ENCODE peak calls at places on chromosomes 11 and 22, in nine cellular contexts. One of them, this sample, is unnamed.

GRCh38 chr22:25358421-25359170 is 139.2 kb downstream of the CRYBB2 start:
- DNase-seq in activated T-cell treated with anti-CD3 and anti-CD28 coated beads, Interleukin-2, amount 50 U/mL, for 1 hour: peak
- DNase-seq in activated gamma-delta T cell: no peak
- DNase-seq in iris pigment epithelial cell: no peak
- DNase-seq in adipocyte: no peak
- DNase-seq in sigmoid colon: peak
- DNase-seq in activated CD8-positive, alpha-beta memory T cell treated with anti-CD3 and anti-CD28 coated beads, Interleukin-2, amount 50 U/mL, for 48 hours: no peak
- DNase-seq in activated B cell treated with CpG ODN at 0.5 μM for 24 hours: no peak
- DNase-seq in activated naive CD4-positive, alpha-beta T cell treated with Interleukin-2 at 50 U/mL for 16 hours: no peak
- DNase-seq in this sample: no peak

GRCh38 chr11:86461892-86462291 is 87.2 kb downstream of the CCDC81 start:
- DNase-seq in activated CD8-positive, alpha-beta memory T cell treated with anti-CD3 and anti-CD28 coated beads, Interleukin-2, amount 50 U/mL, for 48 hours: no peak
- DNase-seq in activated naive CD4-positive, alpha-beta T cell treated with Interleukin-2 at 50 U/mL for 16 hours: no peak
- DNase-seq in adipocyte: no peak
- DNase-seq in iris pigment epithelial cell: no peak
- DNase-seq in activated T-cell treated with anti-CD3 and anti-CD28 coated beads, Interleukin-2, amount 50 U/mL, for 1 hour: no peak
- DNase-seq in activated B cell treated with CpG ODN at 0.5 μM for 24 hours: no peak
- DNase-seq in activated gamma-delta T cell: no peak
- DNase-seq in sigmoid colon: no peak
- DNase-seq in this sample: no peak

GRCh38 chr11:19307498-19307897 is 66.8 kb upstream of the E2F8 start:
- DNase-seq in sigmoid colon: no peak
- DNase-seq in activated CD8-positive, alpha-beta memory T cell treated with anti-CD3 and anti-CD28 coated beads, Interleukin-2, amount 50 U/mL, for 48 hours: no peak
- DNase-seq in adipocyte: no peak
- DNase-seq in activated T-cell treated with anti-CD3 and anti-CD28 coated beads, Interleukin-2, amount 50 U/mL, for 1 hour: no peak
- DNase-seq in activated B cell treated with CpG ODN at 0.5 μM for 24 hours: no peak
- DNase-seq in activated naive CD4-positive, alpha-beta T cell treated with Interleukin-2 at 50 U/mL for 16 hours: no peak
- DNase-seq in activated gamma-delta T cell: no peak
- DNase-seq in iris pigment epithelial cell: no peak
- DNase-seq in this sample: no peak

GRCh38 chr11:120752668-120753067 is 241.1 kb downstream of the GRIK4 start:
- DNase-seq in activated CD8-positive, alpha-beta memory T cell treated with anti-CD3 and anti-CD28 coated beads, Interleukin-2, amount 50 U/mL, for 48 hours: no peak
- DNase-seq in sigmoid colon: no peak
- DNase-seq in iris pigment epithelial cell: no peak
- DNase-seq in adipocyte: no peak
- DNase-seq in activated B cell treated with CpG ODN at 0.5 μM for 24 hours: no peak
- DNase-seq in activated T-cell treated with anti-CD3 and anti-CD28 coated beads, Interleukin-2, amount 50 U/mL, for 1 hour: no peak
- DNase-seq in activated naive CD4-positive, alpha-beta T cell treated with Interleukin-2 at 50 U/mL for 16 hours: no peak
- DNase-seq in activated gamma-delta T cell: no peak
- DNase-seq in this sample: no peak

GRCh38 chr11:116958246-116958645 is 120.8 kb upstream of the APOA1 start:
- DNase-seq in iris pigment epithelial cell: no peak
- DNase-seq in activated CD8-positive, alpha-beta memory T cell treated with anti-CD3 and anti-CD28 coated beads, Interleukin-2, amount 50 U/mL, for 48 hours: no peak
- DNase-seq in activated naive CD4-positive, alpha-beta T cell treated with Interleukin-2 at 50 U/mL for 16 hours: no peak
- DNase-seq in adipocyte: peak
- DNase-seq in activated B cell treated with CpG ODN at 0.5 μM for 24 hours: no peak
- DNase-seq in activated T-cell treated with anti-CD3 and anti-CD28 coated beads, Interleukin-2, amount 50 U/mL, for 1 hour: no peak
- DNase-seq in sigmoid colon: no peak
- DNase-seq in activated gamma-delta T cell: no peak
- DNase-seq in this sample: peak

GRCh38 chr11:1168256-1168655 is 10.5 kb downstream of the MUC5AC start:
- DNase-seq in sigmoid colon: peak
- DNase-seq in activated T-cell treated with anti-CD3 and anti-CD28 coated beads, Interleukin-2, amount 50 U/mL, for 1 hour: no peak
- DNase-seq in activated gamma-delta T cell: no peak
- DNase-seq in iris pigment epithelial cell: no peak
- DNase-seq in activated CD8-positive, alpha-beta memory T cell treated with anti-CD3 and anti-CD28 coated beads, Interleukin-2, amount 50 U/mL, for 48 hours: no peak
- DNase-seq in activated naive CD4-positive, alpha-beta T cell treated with Interleukin-2 at 50 U/mL for 16 hours: no peak
- DNase-seq in adipocyte: no peak
- DNase-seq in activated B cell treated with CpG ODN at 0.5 μM for 24 hours: no peak
- DNase-seq in this sample: no peak

GRCh38 chr22:24217384-24217783 is 27.5 kb downstream of the GGT5 start:
- DNase-seq in activated gamma-delta T cell: no peak
- DNase-seq in activated naive CD4-positive, alpha-beta T cell treated with Interleukin-2 at 50 U/mL for 16 hours: no peak
- DNase-seq in activated T-cell treated with anti-CD3 and anti-CD28 coated beads, Interleukin-2, amount 50 U/mL, for 1 hour: no peak
- DNase-seq in activated CD8-positive, alpha-beta memory T cell treated with anti-CD3 and anti-CD28 coated beads, Interleukin-2, amount 50 U/mL, for 48 hours: no peak
- DNase-seq in adipocyte: no peak
- DNase-seq in sigmoid colon: no peak
- DNase-seq in iris pigment epithelial cell: no peak
- DNase-seq in activated B cell treated with CpG ODN at 0.5 μM for 24 hours: no peak
- DNase-seq in this sample: no peak

GRCh38 chr11:36273110-36273509 is 16.1 kb downstream of the COMMD9 start:
- DNase-seq in adipocyte: no peak
- DNase-seq in activated gamma-delta T cell: no peak
- DNase-seq in sigmoid colon: no peak
- DNase-seq in activated CD8-positive, alpha-beta memory T cell treated with anti-CD3 and anti-CD28 coated beads, Interleukin-2, amount 50 U/mL, for 48 hours: no peak
- DNase-seq in activated T-cell treated with anti-CD3 and anti-CD28 coated beads, Interleukin-2, amount 50 U/mL, for 1 hour: no peak
- DNase-seq in activated B cell treated with CpG ODN at 0.5 μM for 24 hours: no peak
- DNase-seq in iris pigment epithelial cell: no peak
- DNase-seq in activated naive CD4-positive, alpha-beta T cell treated with Interleukin-2 at 50 U/mL for 16 hours: no peak
- DNase-seq in this sample: no peak

GRCh38 chr11:117822031-117822521 is 2.5 kb downstream of the FXYD2 start:
- DNase-seq in iris pigment epithelial cell: peak
- DNase-seq in activated T-cell treated with anti-CD3 and anti-CD28 coated beads, Interleukin-2, amount 50 U/mL, for 1 hour: peak
- DNase-seq in activated CD8-positive, alpha-beta memory T cell treated with anti-CD3 and anti-CD28 coated beads, Interleukin-2, amount 50 U/mL, for 48 hours: peak
- DNase-seq in activated B cell treated with CpG ODN at 0.5 μM for 24 hours: peak
- DNase-seq in sigmoid colon: peak
- DNase-seq in adipocyte: peak
- DNase-seq in activated gamma-delta T cell: no peak
- DNase-seq in activated naive CD4-positive, alpha-beta T cell treated with Interleukin-2 at 50 U/mL for 16 hours: peak
- DNase-seq in this sample: no peak

GRCh38 chr11:63523151-63523550 is 13.5 kb upstream of the PLAAT4 start:
- DNase-seq in activated T-cell treated with anti-CD3 and anti-CD28 coated beads, Interleukin-2, amount 50 U/mL, for 1 hour: no peak
- DNase-seq in activated naive CD4-positive, alpha-beta T cell treated with Interleukin-2 at 50 U/mL for 16 hours: no peak
- DNase-seq in activated B cell treated with CpG ODN at 0.5 μM for 24 hours: no peak
- DNase-seq in adipocyte: no peak
- DNase-seq in activated CD8-positive, alpha-beta memory T cell treated with anti-CD3 and anti-CD28 coated beads, Interleukin-2, amount 50 U/mL, for 48 hours: no peak
- DNase-seq in iris pigment epithelial cell: no peak
- DNase-seq in activated gamma-delta T cell: no peak
- DNase-seq in sigmoid colon: no peak
- DNase-seq in this sample: no peak

GRCh38 chr22:50320116-50320515 is 6.7 kb downstream of the DENND6B start:
- DNase-seq in activated CD8-positive, alpha-beta memory T cell treated with anti-CD3 and anti-CD28 coated beads, Interleukin-2, amount 50 U/mL, for 48 hours: no peak
- DNase-seq in activated B cell treated with CpG ODN at 0.5 μM for 24 hours: no peak
- DNase-seq in activated gamma-delta T cell: no peak
- DNase-seq in sigmoid colon: no peak
- DNase-seq in activated T-cell treated with anti-CD3 and anti-CD28 coated beads, Interleukin-2, amount 50 U/mL, for 1 hour: no peak
- DNase-seq in adipocyte: no peak
- DNase-seq in activated naive CD4-positive, alpha-beta T cell treated with Interleukin-2 at 50 U/mL for 16 hours: no peak
- DNase-seq in iris pigment epithelial cell: no peak
- DNase-seq in this sample: no peak

GRCh38 chr11:3121931-3122774 is 43.0 kb downstream of the OSBPL5 start:
- DNase-seq in sigmoid colon: peak
- DNase-seq in adipocyte: no peak
- DNase-seq in activated gamma-delta T cell: no peak
- DNase-seq in activated T-cell treated with anti-CD3 and anti-CD28 coated beads, Interleukin-2, amount 50 U/mL, for 1 hour: peak
- DNase-seq in activated CD8-positive, alpha-beta memory T cell treated with anti-CD3 and anti-CD28 coated beads, Interleukin-2, amount 50 U/mL, for 48 hours: no peak
- DNase-seq in activated naive CD4-positive, alpha-beta T cell treated with Interleukin-2 at 50 U/mL for 16 hours: no peak
- DNase-seq in activated B cell treated with CpG ODN at 0.5 μM for 24 hours: no peak
- DNase-seq in iris pigment epithelial cell: no peak
- DNase-seq in this sample: no peak

GRCh38 chr11:117888140-117888561 is 11.7 kb upstream of the FXYD6 start:
- DNase-seq in activated naive CD4-positive, alpha-beta T cell treated with Interleukin-2 at 50 U/mL for 16 hours: no peak
- DNase-seq in adipocyte: no peak
- DNase-seq in activated T-cell treated with anti-CD3 and anti-CD28 coated beads, Interleukin-2, amount 50 U/mL, for 1 hour: no peak
- DNase-seq in activated B cell treated with CpG ODN at 0.5 μM for 24 hours: no peak
- DNase-seq in activated CD8-positive, alpha-beta memory T cell treated with anti-CD3 and anti-CD28 coated beads, Interleukin-2, amount 50 U/mL, for 48 hours: peak
- DNase-seq in iris pigment epithelial cell: no peak
- DNase-seq in sigmoid colon: no peak
- DNase-seq in activated gamma-delta T cell: no peak
- DNase-seq in this sample: no peak

GRCh38 chr11:126628790-126629621 is 273.5 kb downstream of the ST3GAL4 start:
- DNase-seq in activated naive CD4-positive, alpha-beta T cell treated with Interleukin-2 at 50 U/mL for 16 hours: no peak
- DNase-seq in activated B cell treated with CpG ODN at 0.5 μM for 24 hours: no peak
- DNase-seq in adipocyte: peak
- DNase-seq in activated T-cell treated with anti-CD3 and anti-CD28 coated beads, Interleukin-2, amount 50 U/mL, for 1 hour: no peak
- DNase-seq in activated CD8-positive, alpha-beta memory T cell treated with anti-CD3 and anti-CD28 coated beads, Interleukin-2, amount 50 U/mL, for 48 hours: no peak
- DNase-seq in activated gamma-delta T cell: no peak
- DNase-seq in iris pigment epithelial cell: no peak
- DNase-seq in sigmoid colon: no peak
- DNase-seq in this sample: peak

GRCh38 chr11:120222916-120223315 is 12.1 kb downstream of the OAF start:
- DNase-seq in activated naive CD4-positive, alpha-beta T cell treated with Interleukin-2 at 50 U/mL for 16 hours: no peak
- DNase-seq in sigmoid colon: no peak
- DNase-seq in activated B cell treated with CpG ODN at 0.5 μM for 24 hours: no peak
- DNase-seq in activated gamma-delta T cell: no peak
- DNase-seq in activated T-cell treated with anti-CD3 and anti-CD28 coated beads, Interleukin-2, amount 50 U/mL, for 1 hour: no peak
- DNase-seq in iris pigment epithelial cell: no peak
- DNase-seq in adipocyte: no peak
- DNase-seq in activated CD8-positive, alpha-beta memory T cell treated with anti-CD3 and anti-CD28 coated beads, Interleukin-2, amount 50 U/mL, for 48 hours: no peak
- DNase-seq in this sample: no peak

GRCh38 chr11:119897576-119897975 is 168.6 kb upstream of the NECTIN1 start:
- DNase-seq in adipocyte: no peak
- DNase-seq in activated gamma-delta T cell: no peak
- DNase-seq in activated T-cell treated with anti-CD3 and anti-CD28 coated beads, Interleukin-2, amount 50 U/mL, for 1 hour: no peak
- DNase-seq in iris pigment epithelial cell: no peak
- DNase-seq in activated naive CD4-positive, alpha-beta T cell treated with Interleukin-2 at 50 U/mL for 16 hours: no peak
- DNase-seq in activated CD8-positive, alpha-beta memory T cell treated with anti-CD3 and anti-CD28 coated beads, Interleukin-2, amount 50 U/mL, for 48 hours: no peak
- DNase-seq in activated B cell treated with CpG ODN at 0.5 μM for 24 hours: no peak
- DNase-seq in sigmoid colon: no peak
- DNase-seq in this sample: no peak

GRCh38 chr11:914204-914603 is 3.6 kb upstream of the CHID1 start:
- DNase-seq in activated B cell treated with CpG ODN at 0.5 μM for 24 hours: no peak
- DNase-seq in activated naive CD4-positive, alpha-beta T cell treated with Interleukin-2 at 50 U/mL for 16 hours: no peak
- DNase-seq in activated T-cell treated with anti-CD3 and anti-CD28 coated beads, Interleukin-2, amount 50 U/mL, for 1 hour: no peak
- DNase-seq in adipocyte: no peak
- DNase-seq in activated gamma-delta T cell: no peak
- DNase-seq in iris pigment epithelial cell: no peak
- DNase-seq in activated CD8-positive, alpha-beta memory T cell treated with anti-CD3 and anti-CD28 coated beads, Interleukin-2, amount 50 U/mL, for 48 hours: no peak
- DNase-seq in sigmoid colon: no peak
- DNase-seq in this sample: no peak

GRCh38 chr11:69497221-69497787 is 15.8 kb downstream of the LINC01488 start:
- DNase-seq in iris pigment epithelial cell: peak
- DNase-seq in activated B cell treated with CpG ODN at 0.5 μM for 24 hours: no peak
- DNase-seq in activated CD8-positive, alpha-beta memory T cell treated with anti-CD3 and anti-CD28 coated beads, Interleukin-2, amount 50 U/mL, for 48 hours: no peak
- DNase-seq in activated T-cell treated with anti-CD3 and anti-CD28 coated beads, Interleukin-2, amount 50 U/mL, for 1 hour: no peak
- DNase-seq in adipocyte: peak
- DNase-seq in activated gamma-delta T cell: no peak
- DNase-seq in sigmoid colon: peak
- DNase-seq in activated naive CD4-positive, alpha-beta T cell treated with Interleukin-2 at 50 U/mL for 16 hours: no peak
- DNase-seq in this sample: peak

GRCh38 chr11:26193714-26194373 is 138.1 kb upstream of the ANO3 start:
- DNase-seq in activated gamma-delta T cell: no peak
- DNase-seq in activated B cell treated with CpG ODN at 0.5 μM for 24 hours: no peak
- DNase-seq in sigmoid colon: no peak
- DNase-seq in adipocyte: no peak
- DNase-seq in activated naive CD4-positive, alpha-beta T cell treated with Interleukin-2 at 50 U/mL for 16 hours: no peak
- DNase-seq in iris pigment epithelial cell: no peak
- DNase-seq in activated T-cell treated with anti-CD3 and anti-CD28 coated beads, Interleukin-2, amount 50 U/mL, for 1 hour: no peak
- DNase-seq in activated CD8-positive, alpha-beta memory T cell treated with anti-CD3 and anti-CD28 coated beads, Interleukin-2, amount 50 U/mL, for 48 hours: no peak
- DNase-seq in this sample: peak

GRCh38 chr11:100808904-100809491 is 121.9 kb downstream of the ARHGAP42 start:
- DNase-seq in iris pigment epithelial cell: peak
- DNase-seq in activated B cell treated with CpG ODN at 0.5 μM for 24 hours: no peak
- DNase-seq in activated gamma-delta T cell: no peak
- DNase-seq in sigmoid colon: no peak
- DNase-seq in adipocyte: peak
- DNase-seq in activated CD8-positive, alpha-beta memory T cell treated with anti-CD3 and anti-CD28 coated beads, Interleukin-2, amount 50 U/mL, for 48 hours: no peak
- DNase-seq in activated T-cell treated with anti-CD3 and anti-CD28 coated beads, Interleukin-2, amount 50 U/mL, for 1 hour: no peak
- DNase-seq in activated naive CD4-positive, alpha-beta T cell treated with Interleukin-2 at 50 U/mL for 16 hours: no peak
- DNase-seq in this sample: peak

GRCh38 chr11:5237384-5237783 is 3.1 kb upstream of the HBD start:
- DNase-seq in iris pigment epithelial cell: no peak
- DNase-seq in activated naive CD4-positive, alpha-beta T cell treated with Interleukin-2 at 50 U/mL for 16 hours: no peak
- DNase-seq in sigmoid colon: no peak
- DNase-seq in activated CD8-positive, alpha-beta memory T cell treated with anti-CD3 and anti-CD28 coated beads, Interleukin-2, amount 50 U/mL, for 48 hours: no peak
- DNase-seq in activated B cell treated with CpG ODN at 0.5 μM for 24 hours: no peak
- DNase-seq in activated gamma-delta T cell: no peak
- DNase-seq in adipocyte: no peak
- DNase-seq in activated T-cell treated with anti-CD3 and anti-CD28 coated beads, Interleukin-2, amount 50 U/mL, for 1 hour: no peak
- DNase-seq in this sample: no peak

GRCh38 chr11:79396674-79397073 is 44.2 kb downstream of the TENM4 start:
- DNase-seq in activated B cell treated with CpG ODN at 0.5 μM for 24 hours: no peak
- DNase-seq in activated T-cell treated with anti-CD3 and anti-CD28 coated beads, Interleukin-2, amount 50 U/mL, for 1 hour: no peak
- DNase-seq in activated naive CD4-positive, alpha-beta T cell treated with Interleukin-2 at 50 U/mL for 16 hours: no peak
- DNase-seq in adipocyte: no peak
- DNase-seq in activated gamma-delta T cell: no peak
- DNase-seq in sigmoid colon: no peak
- DNase-seq in activated CD8-positive, alpha-beta memory T cell treated with anti-CD3 and anti-CD28 coated beads, Interleukin-2, amount 50 U/mL, for 48 hours: no peak
- DNase-seq in iris pigment epithelial cell: no peak
- DNase-seq in this sample: no peak

GRCh38 chr11:117239295-117239694 is 6.8 kb downstream of the RNF214 start:
- DNase-seq in adipocyte: peak
- DNase-seq in activated naive CD4-positive, alpha-beta T cell treated with Interleukin-2 at 50 U/mL for 16 hours: no peak
- DNase-seq in iris pigment epithelial cell: peak
- DNase-seq in activated B cell treated with CpG ODN at 0.5 μM for 24 hours: no peak
- DNase-seq in activated gamma-delta T cell: no peak
- DNase-seq in activated T-cell treated with anti-CD3 and anti-CD28 coated beads, Interleukin-2, amount 50 U/mL, for 1 hour: no peak
- DNase-seq in sigmoid colon: no peak
- DNase-seq in activated CD8-positive, alpha-beta memory T cell treated with anti-CD3 and anti-CD28 coated beads, Interleukin-2, amount 50 U/mL, for 48 hours: no peak
- DNase-seq in this sample: peak

GRCh38 chr11:68216171-68216938 is 3.3 kb upstream of the KMT5B start:
- DNase-seq in activated T-cell treated with anti-CD3 and anti-CD28 coated beads, Interleukin-2, amount 50 U/mL, for 1 hour: no peak
- DNase-seq in activated gamma-delta T cell: no peak
- DNase-seq in iris pigment epithelial cell: no peak
- DNase-seq in activated naive CD4-positive, alpha-beta T cell treated with Interleukin-2 at 50 U/mL for 16 hours: no peak
- DNase-seq in adipocyte: no peak
- DNase-seq in sigmoid colon: no peak
- DNase-seq in activated CD8-positive, alpha-beta memory T cell treated with anti-CD3 and anti-CD28 coated beads, Interleukin-2, amount 50 U/mL, for 48 hours: no peak
- DNase-seq in activated B cell treated with CpG ODN at 0.5 μM for 24 hours: no peak
- DNase-seq in this sample: no peak

GRCh38 chr11:723120-723883 is 17.3 kb downstream of the EPS8L2 start:
- DNase-seq in activated naive CD4-positive, alpha-beta T cell treated with Interleukin-2 at 50 U/mL for 16 hours: peak
- DNase-seq in adipocyte: peak
- DNase-seq in activated B cell treated with CpG ODN at 0.5 μM for 24 hours: no peak
- DNase-seq in activated CD8-positive, alpha-beta memory T cell treated with anti-CD3 and anti-CD28 coated beads, Interleukin-2, amount 50 U/mL, for 48 hours: no peak
- DNase-seq in activated T-cell treated with anti-CD3 and anti-CD28 coated beads, Interleukin-2, amount 50 U/mL, for 1 hour: peak
- DNase-seq in sigmoid colon: no peak
- DNase-seq in iris pigment epithelial cell: peak
- DNase-seq in activated gamma-delta T cell: no peak
- DNase-seq in this sample: peak

GRCh38 chr11:67436459-67437081 is 912 bp downstream of the PTPRCAP start:
- DNase-seq in iris pigment epithelial cell: no peak
- DNase-seq in activated gamma-delta T cell: no peak
- DNase-seq in sigmoid colon: no peak
- DNase-seq in activated naive CD4-positive, alpha-beta T cell treated with Interleukin-2 at 50 U/mL for 16 hours: peak
- DNase-seq in activated T-cell treated with anti-CD3 and anti-CD28 coated beads, Interleukin-2, amount 50 U/mL, for 1 hour: peak
- DNase-seq in adipocyte: no peak
- DNase-seq in activated CD8-positive, alpha-beta memory T cell treated with anti-CD3 and anti-CD28 coated beads, Interleukin-2, amount 50 U/mL, for 48 hours: peak
- DNase-seq in activated B cell treated with CpG ODN at 0.5 μM for 24 hours: peak
- DNase-seq in this sample: no peak

GRCh38 chr11:78149646-78150045 is 10.2 kb upstream of the ALG8 start:
- DNase-seq in activated T-cell treated with anti-CD3 and anti-CD28 coated beads, Interleukin-2, amount 50 U/mL, for 1 hour: no peak
- DNase-seq in sigmoid colon: no peak
- DNase-seq in activated B cell treated with CpG ODN at 0.5 μM for 24 hours: no peak
- DNase-seq in activated naive CD4-positive, alpha-beta T cell treated with Interleukin-2 at 50 U/mL for 16 hours: no peak
- DNase-seq in activated CD8-positive, alpha-beta memory T cell treated with anti-CD3 and anti-CD28 coated beads, Interleukin-2, amount 50 U/mL, for 48 hours: no peak
- DNase-seq in adipocyte: peak
- DNase-seq in iris pigment epithelial cell: peak
- DNase-seq in activated gamma-delta T cell: no peak
- DNase-seq in this sample: peak

GRCh38 chr11:93740031-93740801 is 1.1 kb downstream of the TAF1D start:
- DNase-seq in activated gamma-delta T cell: no peak
- DNase-seq in activated B cell treated with CpG ODN at 0.5 μM for 24 hours: no peak
- DNase-seq in sigmoid colon: no peak
- DNase-seq in iris pigment epithelial cell: peak
- DNase-seq in activated naive CD4-positive, alpha-beta T cell treated with Interleukin-2 at 50 U/mL for 16 hours: peak
- DNase-seq in adipocyte: peak
- DNase-seq in activated T-cell treated with anti-CD3 and anti-CD28 coated beads, Interleukin-2, amount 50 U/mL, for 1 hour: peak
- DNase-seq in activated CD8-positive, alpha-beta memory T cell treated with anti-CD3 and anti-CD28 coated beads, Interleukin-2, amount 50 U/mL, for 48 hours: peak
- DNase-seq in this sample: peak